ENCODE peak calls at places on chromosomes 3 and 15, in eight cellular contexts. D is stomach; J is hypothalamus; V is astrocyte; M is CD4-positive, alpha-beta T cell; C is osteocyte; X is mucosa of gallbladder; B is thoracic aorta. L is an unnamed sample.
A peak's percentile ranks its signal among the peaks of the same experiment; 100 is the strongest.

GRCh38 chr15:70596354-70597055 is 166.9 kb downstream of the UACA start:
- DNase-seq in D (no peak), J (no peak), V (peak; percentile 95), M (no peak), C (peak; percentile 7), X (peak; percentile 38), B (no peak), L (peak; percentile 86)

GRCh38 chr3:57331078-57331477 is 38.6 kb upstream of the ASB14 start:
- DNase-seq in D (no peak), J (no peak), V (no peak), M (no peak), C (no peak), X (no peak), B (no peak), L (no peak)

GRCh38 chr3:129348734-129349133 is 70.1 kb downstream of the HMCES start:
- DNase-seq in D (no peak), J (no peak), V (no peak), M (no peak), C (no peak), X (no peak), B (no peak), L (no peak)

GRCh38 chr3:25385807-25386512 is 42.1 kb upstream of the RARB start:
- DNase-seq in D (no peak), J (no peak), V (no peak), M (no peak), C (no peak), X (no peak), B (no peak), L (no peak)

GRCh38 chr3:49276475-49277356 is at the start of gene C3orf62:
- DNase-seq in D (peak; percentile 90), J (peak; percentile 81), V (peak; percentile 73), M (peak; percentile 66), C (peak; percentile 85), X (peak; percentile 89), B (peak; percentile 71), L (peak; percentile 65)

GRCh38 chr15:75739791-75740190 is 27.1 kb upstream of the CSPG4 start:
- DNase-seq in D (no peak), J (no peak), V (no peak), M (no peak), C (no peak), X (no peak), B (no peak), L (no peak)

GRCh38 chr3:157100079-157100477 is 59.9 kb downstream of the CCNL1 start:
- DNase-seq in D (no peak), J (no peak), V (no peak), M (no peak), C (no peak), X (no peak), B (no peak), L (no peak)

GRCh38 chr3:99330924-99331532 is 307.4 kb upstream of the COL8A1 start:
- DNase-seq in D (no peak), J (no peak), V (peak; percentile 34), M (no peak), C (no peak), X (no peak), B (no peak), L (no peak)

GRCh38 chr3:173778246-173778645 is 380.7 kb downstream of the NLGN1 start:
- DNase-seq in D (no peak), J (no peak), V (no peak), M (no peak), C (no peak), X (no peak), B (no peak), L (no peak)

GRCh38 chr15:37789392-37789776 is 145.1 kb upstream of the TMCO5A start:
- DNase-seq in D (no peak), J (no peak), V (no peak), M (no peak), C (no peak), X (no peak), B (no peak), L (no peak)

GRCh38 chr3:172591876-172592771 is 68.9 kb upstream of the TNFSF10 start:
- DNase-seq in D (no peak), J (no peak), V (peak; percentile 49), M (peak; percentile 49), C (no peak), X (no peak), B (no peak), L (peak; percentile 35)

GRCh38 chr3:29593802-29594201 is 312.9 kb downstream of the RBMS3 start:
- DNase-seq in D (no peak), J (no peak), V (no peak), M (no peak), C (no peak), X (no peak), B (no peak), L (no peak)

L was measured in A172.